ENCODE peak calls at places on chromosomes 13 and 19, in five cellular contexts. One of them, this sample, is unnamed. For H3K27me3, the result is how much of the 10 kb centered on the place peaks cover.

GRCh38 chr19:35756373-35757230 is at the start of gene HSPB6:
- DNase-seq in SK-N-SH: no peak
- DNase-seq in tibial nerve: peak
- DNase-seq in upper lobe of left lung: no peak
- DNase-seq in ovary: peak
- DNase-seq in this sample: peak

GRCh38 chr13:35392768-35393167 is 83.7 kb downstream of the MAB21L1 start:
- DNase-seq in SK-N-SH: no peak
- DNase-seq in tibial nerve: no peak
- DNase-seq in upper lobe of left lung: no peak
- DNase-seq in ovary: no peak
- DNase-seq in this sample: no peak

GRCh38 chr19:15448778-15449619 is 757 bp downstream of the WIZ start:
- DNase-seq in SK-N-SH: peak
- DNase-seq in tibial nerve: no peak
- DNase-seq in upper lobe of left lung: no peak
- DNase-seq in ovary: peak
- DNase-seq in this sample: no peak

GRCh38 chr19:10010247-10010691 is at the start of gene COL5A3:
- DNase-seq in SK-N-SH: peak
- DNase-seq in tibial nerve: peak
- DNase-seq in upper lobe of left lung: no peak
- DNase-seq in ovary: peak
- DNase-seq in this sample: peak

GRCh38 chr13:113187263-113187669 is 21.2 kb downstream of the PCID2 start:
- DNase-seq in SK-N-SH: peak
- DNase-seq in tibial nerve: peak
- DNase-seq in upper lobe of left lung: peak
- DNase-seq in ovary: no peak
- DNase-seq in this sample: peak

GRCh38 chr19:39106201-39106600 is 19.4 kb upstream of the PAK4 start:
- DNase-seq in SK-N-SH: no peak
- DNase-seq in tibial nerve: no peak
- DNase-seq in upper lobe of left lung: no peak
- DNase-seq in ovary: no peak
- DNase-seq in this sample: no peak

GRCh38 chr13:46749951-46750350 is 47.0 kb downstream of the ESD start:
- DNase-seq in SK-N-SH: no peak
- DNase-seq in tibial nerve: no peak
- DNase-seq in upper lobe of left lung: no peak
- DNase-seq in ovary: no peak
- DNase-seq in this sample: no peak

GRCh38 chr19:31329819-31330218 is 19.4 kb downstream of the TSHZ3 start:
- DNase-seq in SK-N-SH: no peak
- DNase-seq in tibial nerve: no peak
- DNase-seq in upper lobe of left lung: no peak
- DNase-seq in ovary: no peak
- DNase-seq in this sample: no peak

GRCh38 chr13:42377640-42378382 is 105.9 kb downstream of the AKAP11 start:
- DNase-seq in SK-N-SH: no peak
- DNase-seq in tibial nerve: no peak
- DNase-seq in upper lobe of left lung: no peak
- DNase-seq in ovary: no peak
- DNase-seq in this sample: no peak

GRCh38 chr19:16373539-16373938 is 48.9 kb downstream of the KLF2 start:
- DNase-seq in SK-N-SH: no peak
- DNase-seq in tibial nerve: peak
- DNase-seq in upper lobe of left lung: no peak
- DNase-seq in ovary: peak
- DNase-seq in this sample: no peak

GRCh38 chr19:48925240-48925843 is 8.2 kb upstream of the DHDH start:
- DNase-seq in SK-N-SH: no peak
- DNase-seq in tibial nerve: no peak
- DNase-seq in upper lobe of left lung: peak
- DNase-seq in ovary: no peak
- DNase-seq in this sample: no peak

GRCh38 chr13:96081888-96082287 is 8.0 kb upstream of the HS6ST3 start:
- DNase-seq in SK-N-SH: no peak
- DNase-seq in tibial nerve: no peak
- DNase-seq in upper lobe of left lung: no peak
- DNase-seq in ovary: no peak
- DNase-seq in this sample: no peak

GRCh38 chr13:27821566-27821965 is 29.3 kb downstream of the GSX1 start:
- DNase-seq in SK-N-SH: no peak
- DNase-seq in tibial nerve: no peak
- DNase-seq in upper lobe of left lung: no peak
- DNase-seq in ovary: no peak
- DNase-seq in this sample: no peak

GRCh38 chr13:108496364-108497215 is 132.8 kb upstream of the MYO16 start:
- DNase-seq in SK-N-SH: peak
- DNase-seq in tibial nerve: no peak
- DNase-seq in upper lobe of left lung: no peak
- DNase-seq in ovary: no peak
- DNase-seq in this sample: no peak

GRCh38 chr13:94249512-94249911 is 230.0 kb downstream of the DCT start:
- DNase-seq in SK-N-SH: no peak
- DNase-seq in tibial nerve: no peak
- DNase-seq in upper lobe of left lung: no peak
- DNase-seq in ovary: no peak
- DNase-seq in this sample: no peak

GRCh38 chr19:33426621-33427475 is 53.3 kb downstream of the CEBPG start:
- DNase-seq in SK-N-SH: no peak
- DNase-seq in tibial nerve: no peak
- DNase-seq in upper lobe of left lung: no peak
- DNase-seq in ovary: no peak
- DNase-seq in this sample: no peak

GRCh38 chr19:4023600-4024398 is 16.3 kb downstream of the PIAS4 start:
- DNase-seq in SK-N-SH: no peak
- DNase-seq in tibial nerve: no peak
- DNase-seq in upper lobe of left lung: no peak
- DNase-seq in ovary: no peak
- DNase-seq in this sample: no peak

GRCh38 chr19:14139944-14140343 is 3.6 kb upstream of the ASF1B start:
- DNase-seq in SK-N-SH: no peak
- DNase-seq in tibial nerve: no peak
- DNase-seq in upper lobe of left lung: peak
- DNase-seq in ovary: no peak
- DNase-seq in this sample: no peak

GRCh38 chr13:27044837-27045570 is 126.6 kb downstream of the USP12 start:
- DNase-seq in SK-N-SH: no peak
- DNase-seq in tibial nerve: no peak
- DNase-seq in upper lobe of left lung: no peak
- DNase-seq in ovary: no peak
- DNase-seq in this sample: no peak

GRCh38 chr19:35045667-35046300 is 4.3 kb downstream of the HPN start:
- DNase-seq in SK-N-SH: peak
- DNase-seq in tibial nerve: no peak
- DNase-seq in upper lobe of left lung: no peak
- DNase-seq in ovary: no peak
- DNase-seq in this sample: no peak

GRCh38 chr13:48944221-48944620 is 31.5 kb upstream of the FNDC3A start:
- DNase-seq in SK-N-SH: no peak
- DNase-seq in tibial nerve: no peak
- DNase-seq in upper lobe of left lung: no peak
- DNase-seq in ovary: no peak
- DNase-seq in this sample: no peak

GRCh38 chr13:95145587-95145986 is 155.7 kb downstream of the ABCC4 start:
- DNase-seq in SK-N-SH: no peak
- DNase-seq in tibial nerve: no peak
- DNase-seq in upper lobe of left lung: no peak
- DNase-seq in ovary: no peak
- DNase-seq in this sample: no peak

GRCh38 chr13:41500501-41500900 is 43.2 kb downstream of the RGCC start:
- DNase-seq in SK-N-SH: no peak
- DNase-seq in tibial nerve: no peak
- DNase-seq in upper lobe of left lung: no peak
- DNase-seq in ovary: no peak
- DNase-seq in this sample: no peak

GRCh38 chr19:38682872-38683392 is 35.5 kb downstream of the ACTN4 start:
- DNase-seq in SK-N-SH: no peak
- DNase-seq in tibial nerve: no peak
- DNase-seq in upper lobe of left lung: no peak
- DNase-seq in ovary: no peak
- DNase-seq in this sample: no peak

GRCh38 chr19:19059018-19059836 is 4.6 kb upstream of the SLC25A42 start:
- DNase-seq in SK-N-SH: no peak
- DNase-seq in tibial nerve: no peak
- DNase-seq in upper lobe of left lung: no peak
- DNase-seq in ovary: no peak
- DNase-seq in this sample: no peak

GRCh38 chr13:34070006-34070405 is 252.1 kb downstream of the RFC3 start:
- DNase-seq in SK-N-SH: no peak
- DNase-seq in tibial nerve: no peak
- DNase-seq in upper lobe of left lung: no peak
- DNase-seq in ovary: no peak
- DNase-seq in this sample: no peak

GRCh38 chr13:52903320-52903719 is 54.9 kb upstream of the PCDH8 start:
- DNase-seq in SK-N-SH: no peak
- DNase-seq in tibial nerve: no peak
- DNase-seq in upper lobe of left lung: no peak
- DNase-seq in ovary: no peak
- DNase-seq in this sample: no peak

GRCh38 chr13:44312898-44313551 is 60.6 kb upstream of the SERP2 start:
- DNase-seq in SK-N-SH: no peak
- DNase-seq in tibial nerve: no peak
- DNase-seq in upper lobe of left lung: no peak
- DNase-seq in ovary: no peak
- DNase-seq in this sample: no peak

GRCh38 chr13:45838171-45838745 is 13.3 kb downstream of the SIAH3 start:
- DNase-seq in SK-N-SH: peak
- DNase-seq in tibial nerve: no peak
- DNase-seq in upper lobe of left lung: no peak
- DNase-seq in ovary: no peak
- DNase-seq in this sample: no peak

GRCh38 chr13:52711277-52711676 is 28.3 kb downstream of the CNMD start:
- DNase-seq in SK-N-SH: peak
- DNase-seq in tibial nerve: no peak
- DNase-seq in upper lobe of left lung: no peak
- DNase-seq in ovary: no peak
- DNase-seq in this sample: no peak

GRCh38 chr13:106103779-106104178 is 431.7 kb downstream of the EFNB2 start:
- DNase-seq in SK-N-SH: no peak
- DNase-seq in tibial nerve: no peak
- DNase-seq in upper lobe of left lung: no peak
- DNase-seq in ovary: no peak
- DNase-seq in this sample: no peak

GRCh38 chr13:100533588-100534041 is 55.0 kb downstream of the GGACT start:
- DNase-seq in SK-N-SH: no peak
- DNase-seq in tibial nerve: no peak
- DNase-seq in upper lobe of left lung: no peak
- DNase-seq in ovary: no peak
- DNase-seq in this sample: peak

GRCh38 chr13:54845351-54845965 is 1816.8 kb downstream of the OLFM4 start:
- DNase-seq in SK-N-SH: no peak
- DNase-seq in tibial nerve: no peak
- DNase-seq in upper lobe of left lung: no peak
- DNase-seq in ovary: no peak
- DNase-seq in this sample: no peak

GRCh38 chr13:24050292-24050711 is 110.2 kb upstream of the SPATA13 start:
- DNase-seq in SK-N-SH: no peak
- DNase-seq in tibial nerve: no peak
- DNase-seq in upper lobe of left lung: peak
- DNase-seq in ovary: peak
- DNase-seq in this sample: peak

GRCh38 chr13:70088926-70089325 is 18.7 kb upstream of the ATXN8OS start:
- DNase-seq in SK-N-SH: no peak
- DNase-seq in tibial nerve: no peak
- DNase-seq in upper lobe of left lung: no peak
- DNase-seq in ovary: no peak
- DNase-seq in this sample: no peak

GRCh38 chr19:35292986-35293732 is 1.2 kb downstream of the MAG start:
- DNase-seq in SK-N-SH: no peak
- DNase-seq in tibial nerve: no peak
- DNase-seq in upper lobe of left lung: no peak
- DNase-seq in ovary: no peak
- DNase-seq in this sample: no peak

GRCh38 chr19:13045812-13046211 is 50.5 kb downstream of the NFIX start:
- DNase-seq in SK-N-SH: no peak
- DNase-seq in tibial nerve: no peak
- DNase-seq in upper lobe of left lung: no peak
- DNase-seq in ovary: no peak
- DNase-seq in this sample: no peak

GRCh38 chr19:40831502-40832430 is 18.5 kb downstream of the CYP2A6 start:
- DNase-seq in SK-N-SH: no peak
- DNase-seq in tibial nerve: no peak
- DNase-seq in upper lobe of left lung: peak
- DNase-seq in ovary: peak
- DNase-seq in this sample: no peak
- TF ChIP-seq EP300 in SK-N-SH: no peak
- TF ChIP-seq EP300 in tibial nerve: no peak
- TF ChIP-seq EP300 in upper lobe of left lung: peak
- TF ChIP-seq EP300 in ovary: no peak
- TF ChIP-seq EP300 in this sample: no peak

GRCh38 chr13:78476910-78477309 is 126.4 kb downstream of the POU4F1 start:
- DNase-seq in SK-N-SH: no peak
- DNase-seq in tibial nerve: no peak
- DNase-seq in upper lobe of left lung: no peak
- DNase-seq in ovary: no peak
- DNase-seq in this sample: no peak

GRCh38 chr13:78478183-78478582 is 125.2 kb downstream of the POU4F1 start:
- DNase-seq in SK-N-SH: no peak
- DNase-seq in tibial nerve: no peak
- DNase-seq in upper lobe of left lung: no peak
- DNase-seq in ovary: no peak
- DNase-seq in this sample: no peak
- H3K27me3 ChIP-seq in SK-N-SH: under half
- H3K27me3 ChIP-seq in tibial nerve: under half
- H3K27me3 ChIP-seq in upper lobe of left lung: under half
- H3K27me3 ChIP-seq in ovary: under half
- H3K27me3 ChIP-seq in this sample: under half

GRCh38 chr13:31310781-31311180 is 111.0 kb downstream of the B3GLCT start:
- DNase-seq in SK-N-SH: no peak
- DNase-seq in tibial nerve: no peak
- DNase-seq in upper lobe of left lung: no peak
- DNase-seq in ovary: no peak
- DNase-seq in this sample: no peak
- TF ChIP-seq EP300 in SK-N-SH: no peak
- TF ChIP-seq EP300 in tibial nerve: no peak
- TF ChIP-seq EP300 in upper lobe of left lung: no peak
- TF ChIP-seq EP300 in ovary: no peak
- TF ChIP-seq EP300 in this sample: no peak

DNA sequence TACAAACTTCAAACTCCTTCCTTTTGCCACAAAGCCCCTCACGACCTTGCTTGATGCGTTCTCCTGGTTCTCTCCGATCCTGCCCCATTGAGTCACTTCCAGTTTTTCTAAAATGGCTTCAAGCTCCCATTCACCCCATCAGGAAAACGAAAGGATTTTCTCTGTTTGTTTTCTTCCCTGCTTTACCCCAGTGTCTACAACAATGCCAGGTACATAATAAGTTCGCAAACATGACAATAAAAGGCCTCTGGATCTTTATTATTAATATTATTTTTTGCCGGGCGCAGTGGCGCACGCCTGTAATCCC is 824 bp upstream of the SERTAD3 start:
- DNase-seq in SK-N-SH: no peak
- DNase-seq in tibial nerve: no peak
- DNase-seq in upper lobe of left lung: no peak
- DNase-seq in ovary: no peak
- DNase-seq in this sample: no peak
- H3K27me3 ChIP-seq in SK-N-SH: under half
- H3K27me3 ChIP-seq in tibial nerve: under half
- H3K27me3 ChIP-seq in upper lobe of left lung: under half
- H3K27me3 ChIP-seq in ovary: under half
- H3K27me3 ChIP-seq in this sample: under half

This sample was measured in stomach.